ENCODE peak calls at places on chromosomes 16 and 17, in ten cellular contexts. W, T, B, G, M, D, K, C, Y and A are unnamed samples. For H3K79me2, the result is how much of the 10 kb centered on the place peaks cover.

GRCh38 chr16:1543085-1543896 is 9.8 kb downstream of the TMEM204 start:
- DNase-seq in W (peak), T (peak), B (no peak), G (peak), M (peak), D (peak), K (peak), C (peak), Y (no peak), A (peak)

GRCh38 chr16:26505501-26505900 is 561.2 kb upstream of the C16orf82 start:
- DNase-seq in W (no peak), T (no peak), B (peak), G (no peak), M (no peak), D (no peak), K (no peak), C (no peak), Y (no peak), A (no peak)

GRCh38 chr16:29318037-29318436 is 88.5 kb downstream of the NPIPB11 start:
- DNase-seq in W (no peak), T (no peak), B (peak), G (no peak), M (no peak), D (no peak), K (no peak), C (no peak), Y (no peak), A (no peak)

GRCh38 chr17:82354804-82355308 is 4.2 kb upstream of the TEX19 start:
- DNase-seq in W (no peak), T (no peak), B (no peak), G (no peak), M (no peak), D (no peak), K (no peak), C (no peak), Y (no peak), A (no peak)

GRCh38 chr17:5122586-5123342 is 6.9 kb downstream of the USP6 start:
- DNase-seq in W (no peak), T (no peak), B (peak), G (peak), M (no peak), D (no peak), K (no peak), C (peak), Y (no peak), A (no peak)

GRCh38 chr16:9092282-9092962 is 978 bp downstream of the HAPSTR1 start:
- DNase-seq in W (no peak), T (peak), B (peak), G (peak), M (peak), D (no peak), K (no peak), C (peak), Y (peak), A (no peak)

GRCh38 chr16:3145660-3146059 is 10.8 kb downstream of the ZNF213 start:
- DNase-seq in W (no peak), T (no peak), B (no peak), G (no peak), M (no peak), D (no peak), K (no peak), C (no peak), Y (no peak), A (no peak)

GRCh38 chr17:17870292-17870691 is 33.5 kb upstream of the SREBF1 start:
- DNase-seq in W (no peak), T (no peak), B (no peak), G (no peak), M (peak), D (no peak), K (no peak), C (peak), Y (no peak), A (peak)

GRCh38 chr17:77749316-77749715 is 209.2 kb upstream of the TNRC6C start:
- DNase-seq in W (no peak), T (no peak), B (no peak), G (no peak), M (no peak), D (no peak), K (no peak), C (no peak), Y (no peak), A (no peak)

GRCh38 chr17:21513012-21513570 is 136.9 kb downstream of the KCNJ12 start:
- DNase-seq in W (no peak), T (peak), B (peak), G (peak), M (peak), D (peak), K (peak), C (peak), Y (peak), A (peak)

GRCh38 chr16:84059111-84059510 is 16.5 kb upstream of the SLC38A8 start:
- DNase-seq in W (no peak), T (no peak), B (no peak), G (no peak), M (no peak), D (no peak), K (no peak), C (no peak), Y (no peak), A (no peak)

GRCh38 chr16:20868890-20869289 is 31.3 kb downstream of the DCUN1D3 start:
- DNase-seq in W (no peak), T (peak), B (no peak), G (peak), M (no peak), D (peak), K (no peak), C (no peak), Y (no peak), A (no peak)

GRCh38 chr16:30668393-30668792 is 10.2 kb downstream of the FBRS start:
- DNase-seq in W (no peak), T (no peak), B (no peak), G (no peak), M (no peak), D (no peak), K (no peak), C (no peak), Y (no peak), A (no peak)

GRCh38 chr17:76188213-76189060 is 47.4 kb upstream of the FOXJ1 start:
- DNase-seq in W (no peak), T (no peak), B (no peak), G (no peak), M (no peak), D (no peak), K (no peak), C (peak), Y (no peak), A (no peak)

GRCh38 chr17:80047176-80047575 is 10.7 kb downstream of the CCDC40 start:
- DNase-seq in W (no peak), T (no peak), B (no peak), G (no peak), M (no peak), D (no peak), K (no peak), C (no peak), Y (no peak), A (no peak)

GRCh38 chr16:11333010-11333409 is 12.2 kb upstream of the RMI2 start:
- DNase-seq in W (no peak), T (no peak), B (no peak), G (no peak), M (no peak), D (no peak), K (no peak), C (no peak), Y (no peak), A (no peak)

GRCh38 chr16:12067714-12068401 is 91.3 kb downstream of the SNX29 start:
- DNase-seq in W (no peak), T (peak), B (peak), G (peak), M (peak), D (peak), K (peak), C (peak), Y (peak), A (peak)

GRCh38 chr17:81553018-81553615 is 964 bp upstream of the FAAP100 start:
- DNase-seq in W (peak), T (peak), B (peak), G (peak), M (peak), D (peak), K (peak), C (peak), Y (peak), A (peak)

GRCh38 chr17:50037321-50038107 is 18.4 kb upstream of the ITGA3 start:
- DNase-seq in W (no peak), T (no peak), B (no peak), G (peak), M (no peak), D (peak), K (peak), C (no peak), Y (no peak), A (peak)

GRCh38 chr17:76816590-76817135 is 51.5 kb upstream of the MGAT5B start:
- DNase-seq in W (no peak), T (peak), B (peak), G (peak), M (peak), D (peak), K (peak), C (peak), Y (peak), A (peak)

GRCh38 chr16:17031484-17032268 is 439.1 kb downstream of the XYLT1 start:
- DNase-seq in W (no peak), T (no peak), B (no peak), G (no peak), M (no peak), D (peak), K (no peak), C (no peak), Y (no peak), A (no peak)

GRCh38 chr17:47704116-47704515 is 10.2 kb downstream of the TBKBP1 start:
- DNase-seq in W (no peak), T (no peak), B (no peak), G (no peak), M (peak), D (no peak), K (no peak), C (peak), Y (no peak), A (no peak)

GRCh38 chr17:31549121-31549524 is 157.6 kb downstream of the RAB11FIP4 start:
- DNase-seq in W (no peak), T (peak), B (no peak), G (peak), M (peak), D (no peak), K (no peak), C (no peak), Y (peak), A (no peak)

GRCh38 chr16:77171750-77172635 is 19.0 kb upstream of the MON1B start:
- DNase-seq in W (no peak), T (peak), B (no peak), G (peak), M (peak), D (peak), K (peak), C (peak), Y (peak), A (peak)

GRCh38 chr17:72887917-72888316 is 204.6 kb downstream of the SLC39A11 start:
- DNase-seq in W (no peak), T (no peak), B (no peak), G (peak), M (no peak), D (no peak), K (no peak), C (no peak), Y (no peak), A (no peak)

GRCh38 chr17:5770556-5771270 is 186.4 kb upstream of the NLRP1 start:
- DNase-seq in W (no peak), T (peak), B (peak), G (no peak), M (no peak), D (no peak), K (no peak), C (no peak), Y (no peak), A (no peak)

GRCh38 chr17:50055426-50056216 is at the start of gene ITGA3:
- DNase-seq in W (no peak), T (peak), B (peak), G (peak), M (peak), D (peak), K (peak), C (peak), Y (peak), A (peak)

GRCh38 chr17:75625813-75626486 is 7.3 kb upstream of the SMIM5 start:
- DNase-seq in W (no peak), T (peak), B (peak), G (peak), M (peak), D (no peak), K (no peak), C (peak), Y (peak), A (peak)

GRCh38 chr17:79916506-79916905 is 77.3 kb upstream of the CBX4 start:
- DNase-seq in W (no peak), T (no peak), B (no peak), G (no peak), M (no peak), D (no peak), K (no peak), C (no peak), Y (no peak), A (no peak)

GRCh38 chr17:78474631-78475146 is 96.2 kb downstream of the PGS1 start:
- DNase-seq in W (peak), T (no peak), B (no peak), G (no peak), M (no peak), D (no peak), K (no peak), C (no peak), Y (no peak), A (no peak)

GRCh38 chr17:13346081-13346533 is 255.6 kb downstream of the HS3ST3A1 start:
- DNase-seq in W (no peak), T (no peak), B (no peak), G (peak), M (no peak), D (peak), K (no peak), C (peak), Y (no peak), A (peak)

GRCh38 chr17:21286066-21286770 is 1.7 kb downstream of the MAP2K3 start:
- DNase-seq in W (no peak), T (peak), B (no peak), G (peak), M (peak), D (peak), K (peak), C (no peak), Y (no peak), A (peak)

GRCh38 chr17:81431545-81432482 is 36.6 kb downstream of the BAHCC1 start:
- DNase-seq in W (no peak), T (no peak), B (no peak), G (no peak), M (no peak), D (no peak), K (no peak), C (no peak), Y (no peak), A (no peak)

GRCh38 chr16:78543066-78543465 is 443.6 kb downstream of the WWOX start:
- DNase-seq in W (no peak), T (no peak), B (no peak), G (no peak), M (no peak), D (no peak), K (no peak), C (no peak), Y (peak), A (no peak)

GRCh38 chr17:43753488-43754129 is 5.0 kb downstream of the SOST start:
- DNase-seq in W (peak), T (no peak), B (no peak), G (peak), M (no peak), D (peak), K (peak), C (no peak), Y (no peak), A (peak)

GRCh38 chr17:71801301-71801700 is 319.5 kb upstream of the SOX9 start:
- DNase-seq in W (no peak), T (no peak), B (no peak), G (peak), M (no peak), D (no peak), K (no peak), C (no peak), Y (no peak), A (no peak)

GRCh38 chr17:43908111-43908721 is 880 bp upstream of the MPP2 start:
- DNase-seq in W (no peak), T (no peak), B (peak), G (peak), M (peak), D (no peak), K (no peak), C (peak), Y (peak), A (no peak)

GRCh38 chr16:88476203-88476602 is 23.1 kb downstream of the ZFPM1 start:
- DNase-seq in W (no peak), T (no peak), B (no peak), G (no peak), M (no peak), D (no peak), K (no peak), C (no peak), Y (no peak), A (no peak)

GRCh38 chr16:88476817-88477397 is 23.8 kb downstream of the ZFPM1 start:
- DNase-seq in W (no peak), T (no peak), B (no peak), G (no peak), M (no peak), D (no peak), K (no peak), C (no peak), Y (no peak), A (no peak)

GRCh38 chr16:88473666-88474534 is 20.8 kb downstream of the ZFPM1 start:
- DNase-seq in W (no peak), T (peak), B (no peak), G (no peak), M (no peak), D (no peak), K (no peak), C (no peak), Y (no peak), A (no peak)

GRCh38 chr16:88472637-88473205 is 19.6 kb downstream of the ZFPM1 start:
- DNase-seq in W (no peak), T (no peak), B (no peak), G (no peak), M (no peak), D (no peak), K (no peak), C (no peak), Y (no peak), A (no peak)

DNA sequence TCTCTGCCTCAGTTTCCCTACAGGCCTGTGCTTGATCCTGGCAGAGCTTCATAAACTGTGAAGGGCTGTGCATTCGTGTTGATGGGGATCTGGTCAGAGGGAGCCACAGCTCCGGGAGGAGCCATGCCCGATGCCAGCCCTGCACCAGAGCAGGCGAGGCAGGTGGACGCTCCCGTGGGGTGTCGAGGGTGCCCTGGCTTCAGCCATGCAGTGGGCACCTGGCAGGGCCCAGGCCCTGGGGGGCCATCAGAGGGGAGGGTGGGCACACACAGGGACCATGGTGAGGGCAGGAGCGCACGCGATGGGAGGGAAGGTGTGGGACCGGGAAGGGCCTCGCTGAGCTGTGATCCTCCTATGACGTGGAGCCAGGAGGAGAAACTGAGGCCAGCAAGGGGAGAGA is 22.0 kb downstream of the ZFPM1 start:
- DNase-seq in W (no peak), T (no peak), B (no peak), G (no peak), M (no peak), D (no peak), K (no peak), C (no peak), Y (no peak), A (no peak)
- H3K79me2 ChIP-seq in W (under half), T (under half), B (under half), G (under half), M (under half), D (under half), K (under half), C (under half), Y (under half), A (under half)

GRCh38 chr17:67377727-67378443 is 804 bp downstream of the PITPNC1 start:
- DNase-seq in W (no peak), T (no peak), B (no peak), G (peak), M (peak), D (peak), K (no peak), C (peak), Y (peak), A (peak)

GRCh38 chr17:67376509-67376891 is 581 bp upstream of the PITPNC1 start:
- DNase-seq in W (no peak), T (no peak), B (no peak), G (peak), M (peak), D (no peak), K (no peak), C (no peak), Y (no peak), A (peak)

GRCh38 chr17:67379251-67379630 is 2.2 kb downstream of the PITPNC1 start:
- DNase-seq in W (no peak), T (no peak), B (no peak), G (no peak), M (no peak), D (no peak), K (no peak), C (no peak), Y (no peak), A (no peak)

GRCh38 chr17:67376892-67377726 is at the start of gene PITPNC1:
- DNase-seq in W (no peak), T (peak), B (peak), G (peak), M (peak), D (peak), K (peak), C (peak), Y (peak), A (peak)

GRCh38 chr17:67378444-67379250 is 1.6 kb downstream of the PITPNC1 start:
- DNase-seq in W (no peak), T (peak), B (peak), G (peak), M (peak), D (peak), K (peak), C (peak), Y (peak), A (peak)
- H2AFZ ChIP-seq in W (peak), T (peak), B (peak), G (peak), M (peak), D (peak), K (peak), C (peak), Y (peak), A (peak)

GRCh38 chr17:69477900-69478266 is 63.4 kb downstream of the MAP2K6 start:
- DNase-seq in W (no peak), T (no peak), B (no peak), G (no peak), M (no peak), D (no peak), K (no peak), C (no peak), Y (no peak), A (no peak)
- H3K79me2 ChIP-seq in W (under half), T (under half), B (under half), G (under half), M (under half), D (under half), K (under half), C (under half), Y (under half), A (under half)

DNA sequence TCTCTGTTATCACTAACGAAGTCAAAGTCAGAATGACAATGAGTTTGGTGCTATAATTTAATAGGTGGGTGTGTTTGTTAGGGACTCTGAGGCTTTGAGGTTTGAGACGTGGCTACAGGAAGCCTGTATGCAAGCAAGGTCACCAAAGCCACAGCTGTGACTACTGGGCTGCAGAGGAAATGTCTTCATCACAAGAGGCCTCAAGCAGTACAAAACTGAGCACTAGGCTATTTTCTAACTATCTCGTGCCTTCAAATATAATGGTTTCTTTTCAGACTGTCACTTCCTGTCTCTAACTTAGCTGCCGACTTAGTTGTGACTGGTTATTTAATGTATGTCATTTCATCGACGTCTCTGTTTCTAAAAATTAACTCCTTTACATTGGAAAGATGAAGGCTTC is 141.2 kb downstream of the AATF start:
- DNase-seq in W (peak), T (peak), B (no peak), G (no peak), M (no peak), D (no peak), K (no peak), C (no peak), Y (peak), A (no peak)
- H2AFZ ChIP-seq in W (peak), T (no peak), B (no peak), G (no peak), M (no peak), D (no peak), K (no peak), C (no peak), Y (no peak), A (no peak)

GRCh38 chr16:66554492-66554891 is 2.1 kb downstream of the CKLF start:
- DNase-seq in W (no peak), T (no peak), B (no peak), G (no peak), M (no peak), D (no peak), K (no peak), C (no peak), Y (no peak), A (no peak)
- H3K79me2 ChIP-seq in W (under half), T (under half), B (under half), G (half or more), M (under half), D (under half), K (under half), C (under half), Y (half or more), A (under half)

GRCh38 chr17:64020068-64020766 is at the start of gene ICAM2:
- DNase-seq in W (peak), T (peak), B (no peak), G (no peak), M (peak), D (no peak), K (no peak), C (peak), Y (peak), A (no peak)
- H2AFZ ChIP-seq in W (peak), T (peak), B (peak), G (peak), M (peak), D (peak), K (no peak), C (peak), Y (peak), A (no peak)